ENCODE peak calls at places on chromosomes 3 and 15, in six cellular contexts. One of them, this sample, is unnamed. For H3K4me1, the result is how much of the 10 kb centered on the place peaks cover.

GRCh38 chr3:15431256-15431837 is 3.9 kb downstream of the EAF1 start:
- DNase-seq in transverse colon: no peak
- DNase-seq in left ventricle myocardium inferior: no peak
- DNase-seq in K562: no peak
- DNase-seq in cardiac muscle cell: no peak
- DNase-seq in SJSA1: no peak
- DNase-seq in this sample: no peak

GRCh38 chr3:115862099-115862498 is 238.8 kb downstream of the GAP43 start:
- DNase-seq in SJSA1: no peak
- DNase-seq in left ventricle myocardium inferior: no peak
- DNase-seq in K562: no peak
- DNase-seq in transverse colon: no peak
- DNase-seq in cardiac muscle cell: peak
- DNase-seq in this sample: no peak

GRCh38 chr3:15064299-15064834 is 748 bp downstream of the MRPS25 start:
- DNase-seq in transverse colon: peak
- DNase-seq in left ventricle myocardium inferior: no peak
- DNase-seq in K562: no peak
- DNase-seq in SJSA1: peak
- DNase-seq in cardiac muscle cell: no peak
- DNase-seq in this sample: peak

GRCh38 chr3:141915766-141916165 is 39.3 kb downstream of the ATP1B3 start:
- DNase-seq in K562: no peak
- DNase-seq in transverse colon: no peak
- DNase-seq in cardiac muscle cell: no peak
- DNase-seq in left ventricle myocardium inferior: no peak
- DNase-seq in SJSA1: no peak
- DNase-seq in this sample: no peak

GRCh38 chr3:30428251-30428650 is 178.2 kb upstream of the TGFBR2 start:
- DNase-seq in left ventricle myocardium inferior: no peak
- DNase-seq in SJSA1: peak
- DNase-seq in K562: no peak
- DNase-seq in cardiac muscle cell: no peak
- DNase-seq in transverse colon: no peak
- DNase-seq in this sample: no peak

GRCh38 chr3:40169983-40170382 is 139.5 kb upstream of the EIF1B start:
- DNase-seq in left ventricle myocardium inferior: no peak
- DNase-seq in transverse colon: no peak
- DNase-seq in SJSA1: no peak
- DNase-seq in K562: no peak
- DNase-seq in cardiac muscle cell: no peak
- DNase-seq in this sample: no peak

GRCh38 chr3:132399054-132399929 is 18.0 kb upstream of the DNAJC13 start:
- DNase-seq in SJSA1: peak
- DNase-seq in transverse colon: no peak
- DNase-seq in K562: peak
- DNase-seq in left ventricle myocardium inferior: no peak
- DNase-seq in cardiac muscle cell: peak
- DNase-seq in this sample: peak

GRCh38 chr3:98402507-98402906 is 12.0 kb downstream of the OR5K3 start:
- DNase-seq in cardiac muscle cell: no peak
- DNase-seq in SJSA1: no peak
- DNase-seq in transverse colon: no peak
- DNase-seq in K562: no peak
- DNase-seq in left ventricle myocardium inferior: no peak
- DNase-seq in this sample: no peak

GRCh38 chr15:51229907-51230328 is 108.5 kb downstream of the CYP19A1 start:
- DNase-seq in transverse colon: no peak
- DNase-seq in left ventricle myocardium inferior: no peak
- DNase-seq in SJSA1: no peak
- DNase-seq in cardiac muscle cell: peak
- DNase-seq in K562: peak
- DNase-seq in this sample: no peak

GRCh38 chr3:138971766-138972320 is 24.8 kb downstream of the FOXL2NB start:
- DNase-seq in SJSA1: no peak
- DNase-seq in transverse colon: no peak
- DNase-seq in K562: no peak
- DNase-seq in cardiac muscle cell: no peak
- DNase-seq in left ventricle myocardium inferior: no peak
- DNase-seq in this sample: peak

GRCh38 chr3:185646382-185647133 is 60.5 kb downstream of the SENP2 start:
- DNase-seq in cardiac muscle cell: no peak
- DNase-seq in left ventricle myocardium inferior: no peak
- DNase-seq in SJSA1: no peak
- DNase-seq in transverse colon: no peak
- DNase-seq in K562: no peak
- DNase-seq in this sample: no peak

GRCh38 chr3:195542261-195542660 is 864 bp downstream of the PPP1R2 start:
- DNase-seq in transverse colon: no peak
- DNase-seq in left ventricle myocardium inferior: no peak
- DNase-seq in cardiac muscle cell: no peak
- DNase-seq in K562: no peak
- DNase-seq in SJSA1: peak
- DNase-seq in this sample: no peak

GRCh38 chr3:65573548-65574116 is 465.1 kb downstream of the MAGI1 start:
- DNase-seq in cardiac muscle cell: no peak
- DNase-seq in K562: no peak
- DNase-seq in left ventricle myocardium inferior: no peak
- DNase-seq in transverse colon: no peak
- DNase-seq in SJSA1: no peak
- DNase-seq in this sample: no peak

GRCh38 chr15:79408041-79408440 is 24.1 kb upstream of the MINAR1 start:
- DNase-seq in cardiac muscle cell: no peak
- DNase-seq in left ventricle myocardium inferior: no peak
- DNase-seq in K562: no peak
- DNase-seq in transverse colon: no peak
- DNase-seq in SJSA1: peak
- DNase-seq in this sample: no peak

GRCh38 chr3:150348500-150348899 is 59.6 kb upstream of the TSC22D2 start:
- DNase-seq in SJSA1: peak
- DNase-seq in transverse colon: peak
- DNase-seq in cardiac muscle cell: peak
- DNase-seq in K562: no peak
- DNase-seq in left ventricle myocardium inferior: no peak
- DNase-seq in this sample: no peak

GRCh38 chr3:107212709-107213664 is 164.3 kb upstream of the CCDC54 start:
- DNase-seq in K562: no peak
- DNase-seq in left ventricle myocardium inferior: no peak
- DNase-seq in SJSA1: no peak
- DNase-seq in cardiac muscle cell: no peak
- DNase-seq in transverse colon: no peak
- DNase-seq in this sample: no peak

GRCh38 chr3:107216229-107216628 is 161.0 kb upstream of the CCDC54 start:
- DNase-seq in transverse colon: no peak
- DNase-seq in SJSA1: no peak
- DNase-seq in cardiac muscle cell: no peak
- DNase-seq in K562: no peak
- DNase-seq in left ventricle myocardium inferior: no peak
- DNase-seq in this sample: no peak

GRCh38 chr3:107218864-107219269 is 158.4 kb upstream of the CCDC54 start:
- DNase-seq in left ventricle myocardium inferior: no peak
- DNase-seq in cardiac muscle cell: no peak
- DNase-seq in transverse colon: no peak
- DNase-seq in SJSA1: no peak
- DNase-seq in K562: no peak
- DNase-seq in this sample: no peak

GRCh38 chr3:107217161-107217560 is 160.1 kb upstream of the CCDC54 start:
- DNase-seq in K562: no peak
- DNase-seq in SJSA1: peak
- DNase-seq in cardiac muscle cell: no peak
- DNase-seq in left ventricle myocardium inferior: no peak
- DNase-seq in transverse colon: no peak
- DNase-seq in this sample: peak

GRCh38 chr3:107216711-107217110 is 160.5 kb upstream of the CCDC54 start:
- DNase-seq in cardiac muscle cell: no peak
- DNase-seq in transverse colon: no peak
- DNase-seq in left ventricle myocardium inferior: no peak
- DNase-seq in SJSA1: no peak
- DNase-seq in K562: no peak
- DNase-seq in this sample: peak
- H3K4me3 ChIP-seq in cardiac muscle cell: no peak
- H3K4me3 ChIP-seq in transverse colon: no peak
- H3K4me3 ChIP-seq in left ventricle myocardium inferior: no peak
- H3K4me3 ChIP-seq in SJSA1: no peak
- H3K4me3 ChIP-seq in K562: no peak
- H3K4me3 ChIP-seq in this sample: no peak

GRCh38 chr15:92949604-92950249 is 49.6 kb downstream of the CHD2 start:
- DNase-seq in K562: no peak
- DNase-seq in cardiac muscle cell: no peak
- DNase-seq in SJSA1: no peak
- DNase-seq in left ventricle myocardium inferior: no peak
- DNase-seq in transverse colon: no peak
- DNase-seq in this sample: no peak
- H3K27ac ChIP-seq in K562: no peak
- H3K27ac ChIP-seq in cardiac muscle cell: peak
- H3K27ac ChIP-seq in SJSA1: no peak
- H3K27ac ChIP-seq in left ventricle myocardium inferior: no peak
- H3K27ac ChIP-seq in transverse colon: no peak
- H3K27ac ChIP-seq in this sample: no peak

GRCh38 chr3:64444619-64445317 is 219.5 kb upstream of the PRICKLE2 start:
- DNase-seq in cardiac muscle cell: no peak
- DNase-seq in K562: no peak
- DNase-seq in left ventricle myocardium inferior: no peak
- DNase-seq in transverse colon: no peak
- DNase-seq in SJSA1: no peak
- DNase-seq in this sample: no peak
- H3K4me1 ChIP-seq in cardiac muscle cell: under half
- H3K4me1 ChIP-seq in K562: under half
- H3K4me1 ChIP-seq in left ventricle myocardium inferior: under half
- H3K4me1 ChIP-seq in transverse colon: under half
- H3K4me1 ChIP-seq in SJSA1: under half
- H3K4me1 ChIP-seq in this sample: under half

DNA sequence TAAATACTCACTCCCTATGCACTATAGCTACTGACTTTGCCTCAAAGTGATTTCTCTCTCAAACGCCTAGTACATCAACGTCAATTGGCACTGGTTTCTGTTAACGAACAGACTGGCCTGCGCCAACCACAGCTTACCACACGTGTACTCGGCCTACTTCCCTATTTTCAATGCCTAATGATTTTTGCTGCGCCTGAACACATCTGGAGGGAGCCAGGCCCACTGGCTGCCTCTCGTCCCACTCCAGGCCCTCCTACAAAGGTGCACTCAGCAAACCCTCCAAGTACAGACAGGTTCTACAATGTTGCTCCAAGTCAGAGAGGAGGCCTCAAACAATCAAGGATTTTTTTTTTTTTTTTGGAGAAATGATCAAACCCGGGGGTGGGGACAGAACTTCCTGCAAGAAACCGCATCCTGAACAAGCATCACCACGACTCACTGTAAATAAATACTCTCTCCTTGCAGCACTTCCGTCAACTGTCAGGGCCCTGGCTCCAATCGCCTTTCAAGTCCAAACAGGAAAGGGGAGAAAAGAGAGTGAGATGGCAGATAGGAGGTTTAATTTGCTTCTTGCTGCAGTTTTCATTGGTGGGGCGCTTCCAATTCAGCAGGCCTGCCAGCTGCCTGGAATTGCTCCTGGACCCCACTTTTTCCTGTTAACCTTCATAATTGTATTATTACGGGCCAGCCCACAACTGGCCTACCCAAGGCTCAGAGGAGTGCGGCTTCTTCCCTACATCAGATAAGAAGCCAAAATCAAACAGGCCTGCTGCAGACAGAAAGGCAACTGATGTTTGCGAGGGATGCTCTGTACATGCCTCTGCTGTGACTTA is 139.3 kb downstream of the FOXP1 start:
- DNase-seq in left ventricle myocardium inferior: no peak
- DNase-seq in cardiac muscle cell: no peak
- DNase-seq in K562: peak
- DNase-seq in transverse colon: peak
- DNase-seq in SJSA1: peak
- DNase-seq in this sample: no peak
- H3K4me3 ChIP-seq in left ventricle myocardium inferior: no peak
- H3K4me3 ChIP-seq in cardiac muscle cell: no peak
- H3K4me3 ChIP-seq in K562: no peak
- H3K4me3 ChIP-seq in transverse colon: no peak
- H3K4me3 ChIP-seq in SJSA1: no peak
- H3K4me3 ChIP-seq in this sample: no peak

GRCh38 chr3:136634821-136635220 is 117.4 kb downstream of the STAG1 start:
- DNase-seq in SJSA1: no peak
- DNase-seq in left ventricle myocardium inferior: no peak
- DNase-seq in transverse colon: no peak
- DNase-seq in K562: no peak
- DNase-seq in cardiac muscle cell: no peak
- DNase-seq in this sample: no peak
- H3K27ac ChIP-seq in SJSA1: no peak
- H3K27ac ChIP-seq in left ventricle myocardium inferior: no peak
- H3K27ac ChIP-seq in transverse colon: no peak
- H3K27ac ChIP-seq in K562: no peak
- H3K27ac ChIP-seq in cardiac muscle cell: no peak
- H3K27ac ChIP-seq in this sample: no peak

GRCh38 chr3:45509768-45510129 is 84.8 kb upstream of the LIMD1 start:
- DNase-seq in transverse colon: no peak
- DNase-seq in left ventricle myocardium inferior: no peak
- DNase-seq in SJSA1: no peak
- DNase-seq in cardiac muscle cell: no peak
- DNase-seq in K562: no peak
- DNase-seq in this sample: no peak
- H3K4me1 ChIP-seq in transverse colon: under half
- H3K4me1 ChIP-seq in left ventricle myocardium inferior: under half
- H3K4me1 ChIP-seq in SJSA1: under half
- H3K4me1 ChIP-seq in cardiac muscle cell: under half
- H3K4me1 ChIP-seq in K562: under half
- H3K4me1 ChIP-seq in this sample: under half